ENCODE peak calls at places on chromosomes 12 and 14, in four cellular contexts. Z is tibial artery, W is stomach, B is ovary. U is an unnamed sample.

GRCh38 chr12:32198555-32198954 is 91.9 kb downstream of the BICD1 start:
- DNase-seq in Z (no peak), W (no peak), B (no peak), U (no peak)

GRCh38 chr14:29370024-29370423 is 557.6 kb downstream of the PRKD1 start:
- DNase-seq in Z (no peak), W (no peak), B (no peak), U (no peak)

GRCh38 chr12:47276253-47277070 is 196.7 kb upstream of the AMIGO2 start:
- DNase-seq in Z (no peak), W (no peak), B (no peak), U (peak)

GRCh38 chr14:100586153-100586519 is 1.1 kb downstream of the BEGAIN start:
- DNase-seq in Z (peak), W (no peak), B (no peak), U (no peak)

GRCh38 chr12:78392918-78393317 is 471.7 kb upstream of the SYT1 start:
- DNase-seq in Z (no peak), W (no peak), B (no peak), U (no peak)

GRCh38 chr12:116919247-116919671 is 8.5 kb downstream of the FBXW8 start:
- DNase-seq in Z (no peak), W (no peak), B (no peak), U (peak)

GRCh38 chr12:67650528-67651379 is 2.2 kb downstream of the DYRK2 start:
- DNase-seq in Z (no peak), W (no peak), B (no peak), U (no peak)

GRCh38 chr12:1930816-1931597 is 12.6 kb upstream of the CACNA2D4 start:
- DNase-seq in Z (peak), W (peak), B (no peak), U (no peak)

GRCh38 chr12:130460611-130461478 is 123.2 kb downstream of the PIWIL1 start:
- DNase-seq in Z (no peak), W (no peak), B (no peak), U (no peak)

GRCh38 chr12:71748081-71748850 is 6.4 kb upstream of the RAB21 start:
- DNase-seq in Z (no peak), W (no peak), B (no peak), U (no peak)

GRCh38 chr12:12099102-12099501 is 28.4 kb downstream of the BCL2L14 start:
- DNase-seq in Z (no peak), W (no peak), B (no peak), U (no peak)

GRCh38 chr14:94379291-94380224 is 8.8 kb downstream of the SERPINA1 start:
- DNase-seq in Z (no peak), W (no peak), B (no peak), U (no peak)

GRCh38 chr12:94841171-94841570 is 162.3 kb downstream of the NDUFA12 start:
- DNase-seq in Z (no peak), W (no peak), B (no peak), U (no peak)

GRCh38 chr12:10392394-10392930 is 2.6 kb upstream of the KLRK1 start:
- DNase-seq in Z (peak), W (peak), B (no peak), U (peak)